ENCODE peak calls at places on chromosome X, in seven cellular contexts. One of them, this sample, is unnamed. For H3K4me1, the result is how much of the 10 kb centered on the place peaks cover.

GRCh38 chrX:11341274-11342256 is 48.4 kb downstream of the AMELX start:
- DNase-seq in breast epithelium: no peak
- DNase-seq in GM12878: peak
- DNase-seq in testis: peak
- DNase-seq in CD8-positive, alpha-beta T cell: no peak
- DNase-seq in PC-3: peak
- DNase-seq in left lung: no peak
- DNase-seq in this sample: no peak

GRCh38 chrX:13754765-13755164 is 20.2 kb downstream of the OFD1 start:
- DNase-seq in CD8-positive, alpha-beta T cell: no peak
- DNase-seq in PC-3: no peak
- DNase-seq in breast epithelium: no peak
- DNase-seq in testis: no peak
- DNase-seq in GM12878: no peak
- DNase-seq in left lung: no peak
- DNase-seq in this sample: no peak

GRCh38 chrX:43860646-43861370 is 21.4 kb downstream of the MAOB start:
- DNase-seq in PC-3: peak
- DNase-seq in CD8-positive, alpha-beta T cell: no peak
- DNase-seq in left lung: no peak
- DNase-seq in GM12878: no peak
- DNase-seq in breast epithelium: no peak
- DNase-seq in testis: no peak
- DNase-seq in this sample: no peak

GRCh38 chrX:39753296-39753996 is 344.3 kb downstream of the BCOR start:
- DNase-seq in testis: peak
- DNase-seq in GM12878: no peak
- DNase-seq in breast epithelium: no peak
- DNase-seq in left lung: no peak
- DNase-seq in CD8-positive, alpha-beta T cell: no peak
- DNase-seq in PC-3: no peak
- DNase-seq in this sample: peak

GRCh38 chrX:11899091-11899490 is 141.1 kb downstream of the MSL3 start:
- DNase-seq in left lung: no peak
- DNase-seq in breast epithelium: no peak
- DNase-seq in CD8-positive, alpha-beta T cell: no peak
- DNase-seq in testis: no peak
- DNase-seq in GM12878: no peak
- DNase-seq in PC-3: peak
- DNase-seq in this sample: no peak

GRCh38 chrX:48945517-48946348 is 11.7 kb downstream of the OTUD5 start:
- DNase-seq in PC-3: peak
- DNase-seq in left lung: peak
- DNase-seq in testis: peak
- DNase-seq in breast epithelium: no peak
- DNase-seq in CD8-positive, alpha-beta T cell: peak
- DNase-seq in GM12878: no peak
- DNase-seq in this sample: peak

GRCh38 chrX:112851161-112851779 is 10.6 kb upstream of the AMOT start:
- DNase-seq in testis: no peak
- DNase-seq in left lung: no peak
- DNase-seq in GM12878: peak
- DNase-seq in breast epithelium: no peak
- DNase-seq in PC-3: no peak
- DNase-seq in CD8-positive, alpha-beta T cell: no peak
- DNase-seq in this sample: no peak

GRCh38 chrX:136725446-136726104 is 55.2 kb downstream of the ARHGEF6 start:
- DNase-seq in testis: no peak
- DNase-seq in PC-3: peak
- DNase-seq in left lung: no peak
- DNase-seq in GM12878: no peak
- DNase-seq in breast epithelium: no peak
- DNase-seq in CD8-positive, alpha-beta T cell: no peak
- DNase-seq in this sample: no peak

GRCh38 chrX:131729295-131729694 is 185.4 kb downstream of the OR13H1 start:
- DNase-seq in left lung: no peak
- DNase-seq in breast epithelium: no peak
- DNase-seq in PC-3: no peak
- DNase-seq in testis: peak
- DNase-seq in CD8-positive, alpha-beta T cell: no peak
- DNase-seq in GM12878: peak
- DNase-seq in this sample: peak

GRCh38 chrX:618761-619450 is 11.7 kb upstream of the SHOX start:
- DNase-seq in PC-3: no peak
- DNase-seq in GM12878: no peak
- DNase-seq in CD8-positive, alpha-beta T cell: no peak
- DNase-seq in testis: no peak
- DNase-seq in left lung: no peak
- DNase-seq in breast epithelium: no peak
- DNase-seq in this sample: no peak
- H3K4me3 ChIP-seq in PC-3: no peak
- H3K4me3 ChIP-seq in GM12878: no peak
- H3K4me3 ChIP-seq in CD8-positive, alpha-beta T cell: no peak
- H3K4me3 ChIP-seq in testis: no peak
- H3K4me3 ChIP-seq in left lung: no peak
- H3K4me3 ChIP-seq in breast epithelium: no peak
- H3K4me3 ChIP-seq in this sample: no peak

GRCh38 chrX:44980883-44981282 is 107.9 kb downstream of the KDM6A start:
- DNase-seq in left lung: no peak
- DNase-seq in testis: no peak
- DNase-seq in breast epithelium: no peak
- DNase-seq in PC-3: no peak
- DNase-seq in GM12878: no peak
- DNase-seq in CD8-positive, alpha-beta T cell: no peak
- DNase-seq in this sample: no peak
- TF ChIP-seq CTCF in left lung: no peak
- TF ChIP-seq CTCF in testis: no peak
- TF ChIP-seq CTCF in breast epithelium: no peak
- TF ChIP-seq CTCF in PC-3: no peak
- TF ChIP-seq CTCF in GM12878: no peak
- TF ChIP-seq CTCF in CD8-positive, alpha-beta T cell: no peak
- TF ChIP-seq CTCF in this sample: no peak

DNA sequence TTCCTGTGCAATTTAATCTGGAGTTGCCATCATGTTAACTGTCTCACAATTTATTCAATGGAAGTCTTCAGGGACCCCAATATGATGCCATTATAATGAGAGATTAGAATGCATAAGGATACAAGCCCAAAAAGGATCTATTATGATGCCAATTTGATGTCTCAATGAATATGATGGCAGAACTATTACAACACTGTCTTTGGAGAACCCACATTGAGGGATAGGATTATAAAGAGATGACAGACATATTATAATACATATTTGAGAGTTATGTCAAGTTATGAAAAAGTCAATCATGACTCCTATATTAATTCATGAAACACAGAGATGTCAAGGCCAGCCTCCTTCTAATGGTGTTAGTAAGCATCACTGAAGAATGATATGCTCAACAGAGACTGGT is 1358.4 kb downstream of the PCDH19 start:
- DNase-seq in CD8-positive, alpha-beta T cell: no peak
- DNase-seq in testis: no peak
- DNase-seq in left lung: no peak
- DNase-seq in PC-3: no peak
- DNase-seq in breast epithelium: no peak
- DNase-seq in GM12878: no peak
- DNase-seq in this sample: no peak
- H3K4me1 ChIP-seq in CD8-positive, alpha-beta T cell: under half
- H3K4me1 ChIP-seq in testis: under half
- H3K4me1 ChIP-seq in left lung: under half
- H3K4me1 ChIP-seq in PC-3: under half
- H3K4me1 ChIP-seq in breast epithelium: under half
- H3K4me1 ChIP-seq in GM12878: under half
- H3K4me1 ChIP-seq in this sample: under half

DNA sequence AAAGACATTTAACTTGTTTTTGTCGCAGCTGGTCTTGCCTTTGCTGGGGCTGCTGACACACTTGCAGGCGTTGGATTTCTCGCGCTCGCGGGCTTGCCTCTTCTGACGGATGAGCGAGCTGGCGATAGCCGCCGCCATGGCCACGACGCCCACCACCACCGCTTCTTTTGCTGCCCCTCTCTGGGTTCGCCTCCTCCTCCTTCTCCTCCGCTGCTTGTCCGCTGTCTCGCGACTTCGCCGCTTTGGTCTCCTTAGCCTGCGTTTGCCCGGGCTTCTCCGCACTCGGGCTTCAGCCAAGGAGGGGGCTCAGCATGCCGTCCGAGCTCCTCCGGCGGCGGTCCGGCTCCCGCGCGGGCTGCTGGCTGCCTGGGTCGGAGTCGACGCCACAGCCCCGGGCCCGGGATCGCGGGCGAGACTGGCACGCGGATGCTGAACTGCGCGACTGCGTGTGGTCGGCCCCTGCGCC is 618 bp downstream of the FGF13 start:
- DNase-seq in left lung: peak
- DNase-seq in testis: peak
- DNase-seq in PC-3: no peak
- DNase-seq in GM12878: no peak
- DNase-seq in CD8-positive, alpha-beta T cell: no peak
- DNase-seq in breast epithelium: no peak
- DNase-seq in this sample: peak
- H3K4me3 ChIP-seq in left lung: peak
- H3K4me3 ChIP-seq in testis: peak
- H3K4me3 ChIP-seq in PC-3: no peak
- H3K4me3 ChIP-seq in GM12878: no peak
- H3K4me3 ChIP-seq in CD8-positive, alpha-beta T cell: no peak
- H3K4me3 ChIP-seq in breast epithelium: peak
- H3K4me3 ChIP-seq in this sample: peak

GRCh38 chrX:152663086-152663485 is 25.4 kb downstream of the GABRQ start:
- DNase-seq in CD8-positive, alpha-beta T cell: no peak
- DNase-seq in testis: no peak
- DNase-seq in PC-3: no peak
- DNase-seq in left lung: no peak
- DNase-seq in GM12878: no peak
- DNase-seq in breast epithelium: no peak
- DNase-seq in this sample: no peak

GRCh38 chrX:152652467-152652866 is 14.8 kb downstream of the GABRQ start:
- DNase-seq in PC-3: no peak
- DNase-seq in breast epithelium: no peak
- DNase-seq in CD8-positive, alpha-beta T cell: no peak
- DNase-seq in left lung: no peak
- DNase-seq in GM12878: no peak
- DNase-seq in testis: no peak
- DNase-seq in this sample: no peak

GRCh38 chrX:152656890-152657289 is 19.2 kb downstream of the GABRQ start:
- DNase-seq in GM12878: no peak
- DNase-seq in PC-3: no peak
- DNase-seq in left lung: no peak
- DNase-seq in CD8-positive, alpha-beta T cell: no peak
- DNase-seq in testis: no peak
- DNase-seq in breast epithelium: no peak
- DNase-seq in this sample: no peak

GRCh38 chrX:152656087-152656486 is 18.4 kb downstream of the GABRQ start:
- DNase-seq in CD8-positive, alpha-beta T cell: no peak
- DNase-seq in left lung: no peak
- DNase-seq in testis: no peak
- DNase-seq in GM12878: no peak
- DNase-seq in breast epithelium: no peak
- DNase-seq in PC-3: no peak
- DNase-seq in this sample: no peak

DNA sequence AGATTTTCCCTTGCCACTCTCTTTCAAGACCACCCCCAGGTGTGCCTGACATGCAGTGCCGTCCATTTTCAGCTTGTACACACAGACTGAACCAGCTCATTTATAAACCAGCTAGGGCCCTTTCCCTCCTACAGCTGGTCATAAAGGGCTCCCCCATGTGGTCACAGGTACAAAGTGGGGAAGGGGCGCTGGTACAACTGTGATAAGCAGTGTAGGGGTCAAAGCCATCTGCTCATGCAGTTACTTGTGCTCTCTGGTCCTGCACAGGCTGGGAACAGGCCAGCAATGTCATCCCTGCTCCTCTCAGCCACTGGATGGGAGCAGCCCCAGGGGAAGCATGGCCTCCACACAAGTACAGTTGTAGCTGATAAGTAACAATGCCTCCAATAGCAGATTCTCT is 20.6 kb downstream of the GABRQ start:
- DNase-seq in PC-3: no peak
- DNase-seq in GM12878: no peak
- DNase-seq in breast epithelium: no peak
- DNase-seq in left lung: no peak
- DNase-seq in CD8-positive, alpha-beta T cell: no peak
- DNase-seq in testis: no peak
- DNase-seq in this sample: no peak
- TF ChIP-seq CTCF in PC-3: peak
- TF ChIP-seq CTCF in GM12878: no peak
- TF ChIP-seq CTCF in breast epithelium: no peak
- TF ChIP-seq CTCF in left lung: no peak
- TF ChIP-seq CTCF in CD8-positive, alpha-beta T cell: no peak
- TF ChIP-seq CTCF in testis: no peak
- TF ChIP-seq CTCF in this sample: no peak

This sample was measured in pancreas.